ENCODE peak calls at places on chromosomes 2 and 18, in five cellular contexts. One of them, this sample, is unnamed.

GRCh38 chr2:113707106-113707505 is 49.3 kb downstream of the SLC35F5 start:
- DNase-seq in SK-N-SH: no peak
- DNase-seq in fibroblast of lung: peak; percentile 49
- DNase-seq in GM13976: no peak
- DNase-seq in BJ: no peak
- DNase-seq in this sample: no peak

GRCh38 chr2:116980354-116980753 is 834.1 kb upstream of the DDX18 start:
- DNase-seq in BJ: no peak
- DNase-seq in fibroblast of lung: no peak
- DNase-seq in SK-N-SH: no peak
- DNase-seq in GM13976: no peak
- DNase-seq in this sample: no peak

GRCh38 chr2:56077352-56077915 is 106.4 kb upstream of the CCDC85A start:
- DNase-seq in BJ: no peak
- DNase-seq in fibroblast of lung: no peak
- DNase-seq in GM13976: no peak
- DNase-seq in SK-N-SH: peak; percentile 21
- DNase-seq in this sample: peak; percentile 58

GRCh38 chr2:100235098-100235497 is 87.2 kb downstream of the LONRF2 start:
- DNase-seq in fibroblast of lung: no peak
- DNase-seq in SK-N-SH: no peak
- DNase-seq in GM13976: peak; percentile 63
- DNase-seq in BJ: no peak
- DNase-seq in this sample: no peak

GRCh38 chr2:112811841-112812306 is 24.7 kb downstream of the IL1B start:
- DNase-seq in fibroblast of lung: peak; percentile 64
- DNase-seq in GM13976: no peak
- DNase-seq in SK-N-SH: no peak
- DNase-seq in BJ: peak; percentile 39
- DNase-seq in this sample: peak; percentile 38

GRCh38 chr18:43278401-43278800 is 1.1 kb upstream of the SYT4 start:
- DNase-seq in fibroblast of lung: no peak
- DNase-seq in GM13976: no peak
- DNase-seq in BJ: no peak
- DNase-seq in SK-N-SH: peak; percentile 19
- DNase-seq in this sample: no peak

GRCh38 chr2:229591611-229592010 is 122.7 kb downstream of the DNER start:
- DNase-seq in SK-N-SH: peak; percentile 44
- DNase-seq in BJ: no peak
- DNase-seq in fibroblast of lung: no peak
- DNase-seq in GM13976: no peak
- DNase-seq in this sample: no peak

GRCh38 chr2:232963913-232964312 is 49.1 kb downstream of the NGEF start:
- DNase-seq in GM13976: no peak
- DNase-seq in BJ: no peak
- DNase-seq in SK-N-SH: no peak
- DNase-seq in fibroblast of lung: no peak
- DNase-seq in this sample: no peak

GRCh38 chr18:33744032-33744697 is 166.1 kb downstream of the ASXL3 start:
- DNase-seq in fibroblast of lung: no peak
- DNase-seq in BJ: no peak
- DNase-seq in SK-N-SH: no peak
- DNase-seq in GM13976: no peak
- DNase-seq in this sample: peak; percentile 9

GRCh38 chr18:26376106-26376505 is 149.9 kb downstream of the TAF4B start:
- DNase-seq in SK-N-SH: no peak
- DNase-seq in GM13976: no peak
- DNase-seq in fibroblast of lung: no peak
- DNase-seq in BJ: no peak
- DNase-seq in this sample: no peak

GRCh38 chr2:219514196-219514761 is at the start of gene ASIC4:
- DNase-seq in BJ: no peak
- DNase-seq in GM13976: no peak
- DNase-seq in fibroblast of lung: no peak
- DNase-seq in SK-N-SH: peak; percentile 86
- DNase-seq in this sample: no peak

GRCh38 chr2:62071126-62071598 is 124.8 kb upstream of the B3GNT2 start:
- DNase-seq in fibroblast of lung: no peak
- DNase-seq in SK-N-SH: no peak
- DNase-seq in GM13976: no peak
- DNase-seq in BJ: peak; percentile 42
- DNase-seq in this sample: no peak

GRCh38 chr2:46010223-46010924 is 286.8 kb upstream of the EPAS1 start:
- DNase-seq in BJ: no peak
- DNase-seq in SK-N-SH: no peak
- DNase-seq in fibroblast of lung: peak; percentile 35
- DNase-seq in GM13976: no peak
- DNase-seq in this sample: no peak

DNA sequence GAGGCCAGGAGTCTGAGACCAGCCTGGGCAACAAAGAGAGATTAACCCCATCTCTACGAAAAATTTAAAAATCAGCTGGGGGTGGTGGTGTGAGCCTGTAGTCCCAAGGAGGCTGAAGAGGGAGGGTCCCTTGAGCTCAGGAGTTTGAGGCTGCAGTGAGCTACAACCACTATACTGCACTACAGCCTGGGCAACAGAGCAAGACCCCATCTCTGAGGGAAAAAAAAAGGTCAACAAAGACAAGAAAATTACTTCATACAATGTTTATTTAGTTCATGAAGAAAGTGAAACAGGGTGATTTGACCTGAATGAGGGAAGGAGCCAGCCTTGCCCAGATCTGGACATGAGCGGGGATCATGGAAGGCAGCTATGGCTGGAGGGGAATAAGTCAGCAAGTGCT is 59.1 kb downstream of the TMEM163 start:
- DNase-seq in SK-N-SH: no peak
- DNase-seq in GM13976: no peak
- DNase-seq in fibroblast of lung: no peak
- DNase-seq in BJ: no peak
- DNase-seq in this sample: no peak
- TF ChIP-seq CTCF in SK-N-SH: no peak
- TF ChIP-seq CTCF in GM13976: no peak
- TF ChIP-seq CTCF in fibroblast of lung: no peak
- TF ChIP-seq CTCF in BJ: no peak
- TF ChIP-seq CTCF in this sample: no peak

GRCh38 chr18:30086351-30086750 is 956.2 kb downstream of the DSC3 start:
- DNase-seq in BJ: no peak
- DNase-seq in SK-N-SH: no peak
- DNase-seq in GM13976: no peak
- DNase-seq in fibroblast of lung: no peak
- DNase-seq in this sample: no peak

DNA sequence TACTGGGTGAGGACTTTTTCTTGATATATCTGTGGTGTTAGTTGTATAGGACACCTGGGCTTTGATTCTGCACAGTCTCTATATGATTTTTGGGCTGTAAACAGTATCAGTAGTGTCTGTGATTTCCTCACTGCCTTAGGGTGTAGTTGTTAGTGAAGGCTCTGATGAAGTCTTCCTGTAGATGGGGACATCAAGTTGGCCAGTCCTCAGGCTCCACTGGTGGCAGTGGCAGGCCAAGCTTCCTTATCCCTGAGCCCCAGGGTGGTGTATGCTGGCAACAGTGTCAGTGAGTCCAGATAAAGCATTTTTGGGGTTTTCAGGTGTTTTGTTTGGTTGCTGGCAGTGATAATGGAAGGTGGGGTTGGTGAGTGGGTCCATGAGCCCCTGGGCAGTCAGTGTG is 961.4 kb downstream of the DSC3 start:
- DNase-seq in GM13976: no peak
- DNase-seq in BJ: no peak
- DNase-seq in fibroblast of lung: no peak
- DNase-seq in SK-N-SH: no peak
- DNase-seq in this sample: no peak
- TF ChIP-seq CTCF in GM13976: no peak
- TF ChIP-seq CTCF in BJ: no peak
- TF ChIP-seq CTCF in fibroblast of lung: no peak
- TF ChIP-seq CTCF in SK-N-SH: no peak
- TF ChIP-seq CTCF in this sample: no peak

GRCh38 chr2:212484563-212485080 is 54.0 kb downstream of the ERBB4 start:
- DNase-seq in BJ: no peak
- DNase-seq in GM13976: no peak
- DNase-seq in fibroblast of lung: no peak
- DNase-seq in SK-N-SH: no peak
- DNase-seq in this sample: no peak

DNA sequence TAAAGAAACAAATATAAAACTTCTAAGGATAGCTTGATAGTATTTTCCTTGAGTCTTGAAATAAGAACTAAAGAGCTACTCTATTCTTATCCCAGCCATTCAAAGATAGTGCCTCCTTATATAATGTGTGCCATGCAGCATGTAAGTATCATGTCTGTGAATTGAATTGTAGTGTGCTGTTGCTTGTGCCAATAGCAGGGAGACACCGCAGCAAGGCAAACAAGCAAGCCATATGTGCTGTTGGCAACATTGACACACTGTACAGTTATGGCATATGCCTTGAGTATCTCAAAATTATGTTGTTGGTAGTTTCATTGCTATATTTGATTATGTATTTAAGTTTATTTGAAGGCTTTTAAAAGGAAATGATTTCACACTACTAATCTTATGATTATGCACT is 58.2 kb downstream of the ERBB4 start:
- DNase-seq in GM13976: no peak
- DNase-seq in fibroblast of lung: no peak
- DNase-seq in SK-N-SH: no peak
- DNase-seq in BJ: no peak
- DNase-seq in this sample: no peak
- TF ChIP-seq CTCF in GM13976: no peak
- TF ChIP-seq CTCF in fibroblast of lung: no peak
- TF ChIP-seq CTCF in SK-N-SH: no peak
- TF ChIP-seq CTCF in BJ: no peak
- TF ChIP-seq CTCF in this sample: no peak

GRCh38 chr2:110854355-110855081 is 122.1 kb downstream of the ACOXL start:
- DNase-seq in fibroblast of lung: no peak
- DNase-seq in GM13976: no peak
- DNase-seq in BJ: no peak
- DNase-seq in SK-N-SH: no peak
- DNase-seq in this sample: no peak
- TF ChIP-seq CTCF in fibroblast of lung: peak; percentile 28
- TF ChIP-seq CTCF in GM13976: peak; percentile 28
- TF ChIP-seq CTCF in BJ: peak; percentile 9
- TF ChIP-seq CTCF in SK-N-SH: peak; percentile 19
- TF ChIP-seq CTCF in this sample: peak; percentile 56

DNA sequence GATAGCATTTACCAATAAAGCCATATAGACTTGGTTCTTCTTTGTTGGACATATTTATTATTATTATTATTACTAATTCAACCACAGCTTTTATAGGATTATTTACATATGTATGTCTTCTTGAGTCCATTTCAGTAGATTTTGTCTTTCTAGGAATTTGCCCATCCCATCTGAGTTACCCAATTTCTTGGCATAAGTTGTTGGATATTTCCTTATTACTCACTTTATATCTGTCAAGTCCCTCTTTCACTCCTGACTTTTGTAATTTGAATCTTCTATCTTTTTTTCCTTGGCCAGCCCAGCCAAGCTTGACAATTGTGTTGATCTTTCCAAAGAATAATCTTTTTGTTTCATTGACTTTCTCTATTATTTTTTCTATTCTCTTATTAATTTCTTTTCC is 543.7 kb downstream of the SUCLG1 start:
- DNase-seq in GM13976: no peak
- DNase-seq in BJ: no peak
- DNase-seq in fibroblast of lung: no peak
- DNase-seq in SK-N-SH: no peak
- DNase-seq in this sample: no peak
- TF ChIP-seq CTCF in GM13976: no peak
- TF ChIP-seq CTCF in BJ: no peak
- TF ChIP-seq CTCF in fibroblast of lung: no peak
- TF ChIP-seq CTCF in SK-N-SH: no peak
- TF ChIP-seq CTCF in this sample: no peak

DNA sequence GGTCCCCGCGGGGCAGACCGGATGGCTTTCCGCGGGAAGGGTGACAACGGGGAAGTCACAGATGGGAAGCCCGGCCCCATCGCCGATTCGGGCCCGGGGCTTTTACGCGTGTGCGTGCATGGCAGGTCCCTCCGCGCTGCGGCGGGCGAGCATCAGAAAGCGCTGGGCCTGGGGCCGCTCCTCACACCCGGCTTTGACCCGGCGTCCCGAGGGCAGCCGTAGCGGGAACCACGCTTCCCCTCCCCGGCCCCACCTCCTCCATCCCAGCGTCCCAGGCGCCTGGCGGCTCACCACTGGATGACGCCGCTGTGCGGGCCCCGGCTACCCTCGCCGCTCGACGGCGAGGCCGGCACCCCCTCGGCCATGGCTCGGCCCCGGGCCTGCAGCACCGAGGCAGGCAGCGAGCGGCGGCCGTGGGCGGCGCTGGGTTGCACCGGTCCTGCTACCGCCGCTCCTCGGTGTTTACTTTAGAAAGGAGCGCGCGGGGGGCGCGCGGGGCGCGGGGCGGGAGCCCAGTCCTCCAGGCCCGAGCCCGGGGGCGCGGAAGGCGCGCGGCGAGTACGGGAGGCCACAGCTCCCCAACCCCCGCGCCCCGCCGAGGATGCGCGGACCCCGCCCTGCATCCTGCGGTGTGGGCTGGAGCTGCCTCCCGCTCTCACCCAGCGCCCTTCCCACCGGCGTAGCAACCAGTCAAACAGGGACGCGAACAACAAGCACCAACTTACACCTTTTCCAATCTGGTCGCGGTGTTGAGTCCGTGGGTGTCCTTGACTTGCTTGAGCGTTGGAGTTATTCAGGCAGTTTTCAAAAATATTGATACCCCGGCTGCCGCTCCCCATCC is 781 bp downstream of the RFX8 start:
- DNase-seq in BJ: no peak
- DNase-seq in SK-N-SH: peak; percentile 84
- DNase-seq in GM13976: peak; percentile 43
- DNase-seq in fibroblast of lung: peak; percentile 60
- DNase-seq in this sample: peak; percentile 59
- TF ChIP-seq CTCF in BJ: no peak
- TF ChIP-seq CTCF in SK-N-SH: no peak
- TF ChIP-seq CTCF in GM13976: no peak
- TF ChIP-seq CTCF in fibroblast of lung: no peak
- TF ChIP-seq CTCF in this sample: no peak

GRCh38 chr2:227545990-227546389 is 52.7 kb upstream of the SCYGR2 start:
- DNase-seq in BJ: no peak
- DNase-seq in GM13976: no peak
- DNase-seq in fibroblast of lung: no peak
- DNase-seq in SK-N-SH: no peak
- DNase-seq in this sample: peak; percentile 6
- TF ChIP-seq CTCF in BJ: peak; percentile 16
- TF ChIP-seq CTCF in GM13976: no peak
- TF ChIP-seq CTCF in fibroblast of lung: peak; percentile 18
- TF ChIP-seq CTCF in SK-N-SH: no peak
- TF ChIP-seq CTCF in this sample: no peak

DNA sequence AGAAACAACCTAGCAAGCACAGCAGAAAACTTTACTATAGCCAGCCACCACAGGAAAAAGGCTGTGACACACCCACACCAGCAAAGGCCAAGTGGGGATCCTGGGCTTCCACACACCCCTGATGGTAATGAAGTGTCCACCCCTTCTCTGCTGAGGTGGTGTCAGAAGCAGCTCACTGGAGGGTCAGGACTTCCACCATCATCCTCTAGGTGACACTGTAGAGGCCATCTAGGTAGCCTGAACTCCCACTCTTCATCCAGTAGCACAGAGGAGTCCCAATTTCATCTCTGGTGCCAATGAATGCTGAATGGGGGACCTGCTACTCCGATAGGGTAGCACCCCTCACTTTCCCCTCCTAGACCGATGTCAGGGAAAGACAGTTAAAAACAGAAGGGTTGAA is 1544.4 kb downstream of the LRP1B start:
- DNase-seq in GM13976: peak; percentile 22
- DNase-seq in SK-N-SH: peak; percentile 21
- DNase-seq in fibroblast of lung: peak; percentile 8
- DNase-seq in BJ: no peak
- DNase-seq in this sample: peak; percentile 57
- TF ChIP-seq CTCF in GM13976: peak; percentile 64
- TF ChIP-seq CTCF in SK-N-SH: peak; percentile 57
- TF ChIP-seq CTCF in fibroblast of lung: peak; percentile 47
- TF ChIP-seq CTCF in BJ: peak; percentile 45
- TF ChIP-seq CTCF in this sample: peak; percentile 51

This sample was measured in endothelial cell.